ENCODE peak calls at places on chromosomes 12 and 14, in seven cellular contexts. K is activated B cell treated with CpG ODN at 0.5 μM for 24 hours, R is OCI-LY7, L is endothelial cell, A is hepatocyte, F is heart right ventricle, J is cardiac muscle cell. V is an unnamed sample.

GRCh38 chr14:38122241-38122640 is 85.5 kb upstream of the SSTR1 start:
- DNase-seq in K (no peak), L (no peak), R (no peak), A (no peak), F (no peak), J (no peak), V (no peak)

GRCh38 chr12:124296916-124297351 is 2.0 kb downstream of the RFLNA start:
- DNase-seq in F (no peak), L (no peak), K (no peak), R (no peak), A (no peak), J (no peak), V (no peak)

GRCh38 chr12:132162508-132163031 is 18.3 kb downstream of the NOC4L start:
- DNase-seq in R (no peak), J (no peak), L (no peak), K (no peak), F (no peak), A (no peak), V (no peak)

GRCh38 chr14:68682166-68683103 is 110.4 kb downstream of the ZFP36L1 start:
- DNase-seq in J (no peak), L (no peak), A (peak), R (peak), F (peak), K (no peak), V (no peak)

GRCh38 chr14:70753518-70753953 is 55.8 kb downstream of the MAP3K9 start:
- DNase-seq in R (no peak), F (no peak), K (no peak), J (no peak), A (peak), L (no peak), V (no peak)

GRCh38 chr14:94921870-94922585 is 152.1 kb upstream of the GSC start:
- DNase-seq in F (peak), L (no peak), A (no peak), K (no peak), R (no peak), J (no peak), V (no peak)

GRCh38 chr12:51210690-51211395 is 7.0 kb downstream of the POU6F1 start:
- DNase-seq in K (no peak), J (no peak), R (no peak), A (no peak), F (no peak), L (no peak), V (no peak)

GRCh38 chr14:94356379-94357056 is 31.9 kb downstream of the SERPINA1 start:
- DNase-seq in K (no peak), R (no peak), A (no peak), F (no peak), L (no peak), J (no peak), V (no peak)

GRCh38 chr12:52230364-52231281 is 2.4 kb upstream of the KRT7 start:
- DNase-seq in F (peak), R (no peak), J (no peak), K (no peak), L (no peak), A (no peak), V (no peak)

GRCh38 chr14:20489093-20489994 is 16.0 kb upstream of the RNASE10 start:
- DNase-seq in R (no peak), F (peak), A (no peak), J (no peak), K (no peak), L (no peak), V (no peak)

GRCh38 chr12:13559318-13559978 is 362.9 kb downstream of the EMP1 start:
- DNase-seq in A (no peak), K (no peak), R (no peak), J (no peak), L (no peak), F (no peak), V (no peak)

GRCh38 chr12:31214626-31215520 is 111.1 kb downstream of the SINHCAF start:
- DNase-seq in A (no peak), L (no peak), J (no peak), F (no peak), K (no peak), R (no peak), V (no peak)

GRCh38 chr14:81435578-81436295 is 35.6 kb upstream of the STON2 start:
- DNase-seq in L (peak), F (peak), A (peak), J (peak), K (peak), R (peak), V (peak)

GRCh38 chr12:127774828-127775227 is 492.1 kb upstream of the TMEM132C start:
- DNase-seq in J (no peak), F (no peak), L (no peak), K (no peak), A (no peak), R (no peak), V (no peak)

GRCh38 chr14:75298187-75298985 is 19.8 kb downstream of the FOS start:
- DNase-seq in J (no peak), F (no peak), A (no peak), L (no peak), K (no peak), R (no peak), V (no peak)

GRCh38 chr14:60951781-60952435 is 29.0 kb downstream of the TRMT5 start:
- DNase-seq in J (no peak), A (no peak), K (no peak), L (no peak), R (no peak), F (no peak), V (no peak)

GRCh38 chr12:16685107-16685506 is 79.1 kb upstream of the LMO3 start:
- DNase-seq in K (no peak), J (no peak), F (no peak), R (no peak), L (no peak), A (no peak), V (no peak)

GRCh38 chr14:74836251-74836957 is 39.5 kb downstream of the PROX2 start:
- DNase-seq in K (no peak), J (no peak), L (no peak), A (no peak), F (no peak), R (peak), V (no peak)

GRCh38 chr12:119627686-119628085 is 34.1 kb downstream of the TMEM233 start:
- DNase-seq in L (no peak), F (no peak), A (no peak), K (no peak), R (no peak), J (no peak), V (no peak)

GRCh38 chr12:25518512-25518911 is 34.6 kb downstream of the LMNTD1 start:
- DNase-seq in J (no peak), A (no peak), K (no peak), R (no peak), L (no peak), F (no peak), V (no peak)

GRCh38 chr12:40921563-40922163 is 229.4 kb downstream of the CNTN1 start:
- DNase-seq in J (peak), A (peak), L (no peak), F (no peak), K (no peak), R (peak), V (no peak)

GRCh38 chr12:120199595-120200306 is 1.2 kb downstream of the RPLP0 start:
- DNase-seq in J (no peak), F (no peak), K (no peak), R (peak), L (no peak), A (no peak), V (no peak)

GRCh38 chr12:5964913-5965900 is 20.1 kb upstream of the ANO2 start:
- DNase-seq in K (no peak), F (no peak), J (no peak), R (no peak), L (no peak), A (no peak), V (no peak)

GRCh38 chr14:51337520-51337919 is 97.5 kb downstream of the TMX1 start:
- DNase-seq in F (no peak), R (no peak), J (no peak), A (no peak), L (no peak), K (no peak), V (no peak)

GRCh38 chr12:113844495-113845175 is 121.5 kb downstream of the RBM19 start:
- DNase-seq in F (no peak), A (no peak), J (no peak), R (no peak), K (no peak), L (no peak), V (no peak)

GRCh38 chr12:45124485-45125155 is 73.7 kb upstream of the DBX2 start:
- DNase-seq in A (no peak), L (no peak), J (no peak), F (no peak), R (no peak), K (no peak), V (no peak)

GRCh38 chr14:103298620-103299019 is 35.4 kb upstream of the EIF5 start:
- DNase-seq in A (no peak), L (no peak), F (no peak), R (no peak), J (no peak), K (no peak), V (no peak)
- TF ChIP-seq CTCF in A (no peak), L (peak), F (no peak), R (peak), J (no peak), K (no peak), V (peak)

GRCh38 chr14:32226051-32226450 is 23.0 kb upstream of the RNU6-8 start:
- DNase-seq in J (peak), A (no peak), L (no peak), R (no peak), K (no peak), F (no peak), V (no peak)

GRCh38 chr14:32230181-32230580 is 27.1 kb upstream of the RNU6-8 start:
- DNase-seq in A (no peak), K (no peak), J (no peak), F (no peak), L (no peak), R (no peak), V (no peak)

GRCh38 chr14:32225378-32225920 is 22.4 kb upstream of the RNU6-8 start:
- DNase-seq in A (no peak), L (no peak), K (no peak), R (no peak), F (no peak), J (no peak), V (no peak)

GRCh38 chr14:32230695-32231280 is 27.7 kb upstream of the RNU6-8 start:
- DNase-seq in L (no peak), K (no peak), R (no peak), J (no peak), A (no peak), F (no peak), V (no peak)

GRCh38 chr14:32224731-32225377 is 21.8 kb upstream of the RNU6-8 start:
- DNase-seq in R (no peak), K (no peak), A (peak), J (peak), F (peak), L (peak), V (no peak)
- TF ChIP-seq CTCF in R (no peak), K (no peak), A (peak), J (peak), F (peak), L (peak), V (peak)

GRCh38 chr12:9625019-9625418 is 17.3 kb upstream of the KLRB1 start:
- DNase-seq in R (no peak), K (no peak), F (no peak), J (no peak), L (no peak), A (no peak), V (no peak)

GRCh38 chr12:9617124-9617523 is 9.4 kb upstream of the KLRB1 start:
- DNase-seq in R (peak), J (no peak), F (no peak), A (no peak), L (no peak), K (no peak), V (no peak)

GRCh38 chr12:9615420-9616135 is 7.9 kb upstream of the KLRB1 start:
- DNase-seq in A (no peak), K (no peak), J (no peak), F (no peak), L (no peak), R (peak), V (no peak)

DNA sequence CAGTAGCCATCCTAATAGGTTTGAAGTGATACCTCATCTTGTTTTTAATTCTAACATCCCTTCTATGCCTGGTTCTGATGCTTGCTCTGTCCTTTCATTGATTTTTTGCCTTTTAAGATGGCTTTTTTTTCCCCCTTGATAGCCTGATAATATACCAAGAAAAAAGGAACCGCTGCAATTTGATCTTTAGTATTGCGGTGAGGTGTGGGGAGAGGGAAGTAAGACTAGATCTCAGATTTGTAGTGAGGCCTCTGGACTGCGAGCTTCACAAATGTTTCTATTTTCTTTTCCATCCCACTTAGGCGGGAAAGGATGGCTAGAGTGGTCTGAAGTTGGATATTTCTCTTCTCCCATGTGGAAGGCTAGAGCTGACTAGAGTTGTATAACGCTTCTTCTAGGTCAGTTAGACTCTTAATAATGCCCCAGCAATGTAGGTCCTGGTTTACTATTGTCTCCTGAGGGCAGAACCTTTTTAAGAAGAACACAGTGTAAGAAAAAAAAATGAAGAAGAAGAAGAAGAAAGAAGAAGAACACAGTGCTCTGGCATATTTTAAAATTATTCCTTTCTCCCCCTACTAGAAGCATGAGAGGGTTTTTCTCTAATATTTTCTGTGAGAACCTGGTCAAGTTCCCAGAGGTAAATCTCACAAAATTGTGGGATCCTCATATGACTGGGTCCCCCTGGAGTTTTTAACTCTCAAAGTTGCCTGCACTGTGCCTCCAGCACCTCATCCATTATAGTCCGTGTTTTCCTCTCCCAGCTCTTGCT is 11.9 kb upstream of the KLRB1 start:
- DNase-seq in K (no peak), F (no peak), L (no peak), A (no peak), R (no peak), J (no peak), V (no peak)
- TF ChIP-seq CTCF in K (no peak), F (no peak), L (no peak), A (no peak), R (peak), J (no peak), V (no peak)

GRCh38 chr14:50060871-50061663 is 55.3 kb downstream of the VCPKMT start:
- DNase-seq in J (no peak), F (peak), L (peak), K (no peak), R (peak), A (peak), V (no peak)
- TF ChIP-seq CTCF in J (peak), F (no peak), L (peak), K (no peak), R (no peak), A (peak), V (peak)

DNA sequence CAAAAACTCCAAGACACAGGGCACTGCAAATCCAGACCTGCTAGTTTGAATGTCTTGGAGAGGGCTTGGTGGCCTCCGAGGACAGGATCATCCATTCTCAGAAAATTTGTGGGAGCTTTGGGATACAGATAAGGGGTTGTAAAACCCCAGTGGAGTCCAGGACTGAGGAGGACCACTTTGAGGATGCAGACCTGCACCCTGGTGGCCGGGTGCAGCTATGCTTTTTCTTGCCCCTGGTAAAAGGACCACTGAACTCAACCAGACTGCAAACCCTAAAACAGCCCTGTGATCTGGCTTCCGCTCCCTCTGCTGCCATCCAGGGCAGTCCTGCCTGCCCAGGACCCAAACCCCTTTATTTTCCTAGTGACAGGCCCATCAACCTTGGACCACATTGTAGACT is 169.5 kb upstream of the DAAM1 start:
- DNase-seq in K (no peak), J (no peak), L (peak), R (no peak), A (no peak), F (no peak), V (no peak)
- TF ChIP-seq CTCF in K (no peak), J (peak), L (peak), R (peak), A (no peak), F (no peak), V (peak)

DNA sequence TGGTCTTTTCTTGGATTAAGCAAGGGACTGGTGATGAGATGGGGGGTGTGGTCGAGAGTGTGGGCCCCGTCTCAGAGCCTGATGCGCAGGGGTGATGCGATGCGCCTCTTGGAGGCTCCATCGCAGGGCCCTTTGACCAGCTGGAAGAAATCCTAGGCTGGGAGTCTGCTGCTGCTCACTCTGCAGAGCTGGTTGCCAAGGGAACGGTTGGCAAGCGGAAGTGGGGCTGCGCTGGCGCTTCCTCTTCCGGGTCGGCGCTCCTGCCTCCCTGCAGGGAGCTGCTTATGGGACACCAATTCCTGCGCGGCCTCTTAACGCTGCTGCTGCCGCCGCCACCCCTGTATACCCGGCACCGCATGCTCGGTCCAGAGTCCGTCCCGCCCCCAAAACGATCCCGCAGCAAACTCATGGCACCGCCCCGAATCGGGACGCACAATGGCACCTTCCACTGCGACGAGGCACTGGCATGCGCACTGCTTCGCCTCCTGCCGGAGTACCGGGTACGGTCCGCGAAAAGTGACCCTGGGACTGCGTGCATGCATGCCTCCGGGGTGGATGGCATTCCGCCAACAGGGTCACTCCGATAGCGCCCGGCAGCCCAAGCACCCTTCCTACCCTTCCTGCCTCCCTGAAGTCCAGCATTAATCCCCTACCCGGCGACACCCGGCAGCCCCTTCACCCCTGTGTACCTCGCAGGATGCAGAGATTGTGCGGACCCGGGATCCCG is at the start of gene MYG1:
- DNase-seq in R (peak), K (peak), A (peak), J (peak), L (peak), F (peak), V (peak)
- TF ChIP-seq CTCF in R (no peak), K (no peak), A (peak), J (peak), L (no peak), F (no peak), V (peak)

GRCh38 chr12:85424581-85425348 is 144.7 kb downstream of the ALX1 start:
- DNase-seq in L (peak), K (no peak), J (peak), A (peak), R (peak), F (no peak), V (no peak)
- TF ChIP-seq CTCF in L (peak), K (no peak), J (peak), A (peak), R (peak), F (peak), V (peak)

V was measured in type B pancreatic cell.